ENCODE peak calls at places on chromosomes 16 and 17, in five cellular contexts. C is effector memory CD4-positive, alpha-beta T cell; E is AG10803; S is OCI-LY7; J is PC-9. Q is an unnamed sample.

GRCh38 chr16:22941970-22942501 is 128.1 kb downstream of the HS3ST2 start:
- DNase-seq in C (no peak), E (no peak), S (no peak), J (no peak), Q (no peak)

GRCh38 chr16:89863741-89864391 is 9.5 kb upstream of the TCF25 start:
- DNase-seq in C (peak), E (peak), S (peak), J (no peak), Q (no peak)

GRCh38 chr16:29710227-29711219 is 31.5 kb downstream of the QPRT start:
- DNase-seq in C (no peak), E (peak), S (peak), J (peak), Q (peak)

GRCh38 chr16:75341934-75342811 is 90.7 kb upstream of the BCAR1 start:
- DNase-seq in C (no peak), E (peak), S (no peak), J (peak), Q (peak)

GRCh38 chr17:67999291-67999911 is 3.1 kb upstream of the C17orf58 start:
- DNase-seq in C (no peak), E (peak), S (no peak), J (no peak), Q (no peak)

GRCh38 chr16:87041732-87042131 is 275.5 kb downstream of the C16orf95 start:
- DNase-seq in C (no peak), E (no peak), S (no peak), J (no peak), Q (no peak)

GRCh38 chr16:26765087-26765486 is 301.6 kb upstream of the C16orf82 start:
- DNase-seq in C (no peak), E (no peak), S (peak), J (no peak), Q (no peak)

GRCh38 chr17:67164298-67164697 is 80.7 kb downstream of the HELZ start:
- DNase-seq in C (no peak), E (no peak), S (no peak), J (no peak), Q (no peak)

GRCh38 chr16:77993111-77993571 is 29.2 kb upstream of the CLEC3A start:
- DNase-seq in C (no peak), E (peak), S (no peak), J (no peak), Q (peak)

GRCh38 chr16:29820271-29820701 is at the start of gene MVP:
- DNase-seq in C (no peak), E (peak), S (peak), J (peak), Q (no peak)

GRCh38 chr16:82963653-82964052 is 336.9 kb downstream of the CDH13 start:
- DNase-seq in C (no peak), E (no peak), S (no peak), J (no peak), Q (no peak)

GRCh38 chr17:74235040-74235581 is 21.7 kb downstream of the TTYH2 start:
- DNase-seq in C (no peak), E (no peak), S (no peak), J (no peak), Q (no peak)

GRCh38 chr16:87274808-87275207 is 42.4 kb downstream of the C16orf95 start:
- DNase-seq in C (no peak), E (peak), S (no peak), J (no peak), Q (no peak)

GRCh38 chr17:45384047-45384799 is 48.4 kb downstream of the ARHGAP27 start:
- DNase-seq in C (no peak), E (peak), S (no peak), J (no peak), Q (no peak)

GRCh38 chr16:30949655-30950515 is 1.0 kb downstream of the ORAI3 start:
- DNase-seq in C (no peak), E (peak), S (peak), J (peak), Q (no peak)

GRCh38 chr16:30894540-30895368 is 877 bp upstream of the BCL7C start:
- DNase-seq in C (no peak), E (no peak), S (no peak), J (no peak), Q (no peak)

GRCh38 chr17:5919104-5919503 is 151.1 kb upstream of the WSCD1 start:
- DNase-seq in C (no peak), E (no peak), S (no peak), J (no peak), Q (no peak)

GRCh38 chr17:2232244-2232638 is 71.3 kb downstream of the SMG6 start:
- DNase-seq in C (no peak), E (peak), S (no peak), J (no peak), Q (peak)

GRCh38 chr16:50006954-50007353 is 18.1 kb upstream of the CNEP1R1 start:
- DNase-seq in C (no peak), E (no peak), S (no peak), J (no peak), Q (no peak)

GRCh38 chr16:83542491-83542890 is 265.3 kb upstream of the HSBP1 start:
- DNase-seq in C (no peak), E (peak), S (no peak), J (no peak), Q (no peak)

GRCh38 chr16:10256855-10257641 is 74.8 kb upstream of the GRIN2A start:
- DNase-seq in C (peak), E (peak), S (peak), J (peak), Q (no peak)

GRCh38 chr17:82810644-82811430 is 29.0 kb downstream of the ZNF750 start:
- DNase-seq in C (no peak), E (no peak), S (no peak), J (no peak), Q (no peak)

GRCh38 chr17:1398900-1399299 is 1.1 kb downstream of the YWHAE start:
- DNase-seq in C (no peak), E (peak), S (peak), J (no peak), Q (no peak)

GRCh38 chr17:33240397-33240796 is 52.7 kb downstream of the ASIC2 start:
- DNase-seq in C (no peak), E (no peak), S (no peak), J (no peak), Q (no peak)

GRCh38 chr17:55053855-55054254 is 85.3 kb downstream of the STXBP4 start:
- DNase-seq in C (no peak), E (no peak), S (peak), J (no peak), Q (no peak)

GRCh38 chr16:75478480-75479345 is 14.2 kb upstream of the TMEM170A start:
- DNase-seq in C (no peak), E (no peak), S (no peak), J (no peak), Q (no peak)

GRCh38 chr17:7610641-7611040 is 4.1 kb downstream of the FXR2 start:
- DNase-seq in C (no peak), E (no peak), S (no peak), J (no peak), Q (no peak)

GRCh38 chr16:35391328-35391727 is 1931.9 kb downstream of the TP53TG3F start:
- DNase-seq in C (no peak), E (peak), S (peak), J (peak), Q (peak)

GRCh38 chr17:46841561-46842379 is 9.6 kb upstream of the WNT9B start:
- DNase-seq in C (no peak), E (no peak), S (no peak), J (no peak), Q (no peak)

GRCh38 chr16:73176577-73177013 is 128.7 kb upstream of the ZFHX3 start:
- DNase-seq in C (no peak), E (peak), S (no peak), J (peak), Q (peak)

GRCh38 chr16:23290189-23291062 is 11.7 kb upstream of the SCNN1B start:
- DNase-seq in C (no peak), E (no peak), S (no peak), J (no peak), Q (no peak)

GRCh38 chr17:31533546-31534155 is 142.2 kb downstream of the RAB11FIP4 start:
- DNase-seq in C (no peak), E (peak), S (peak), J (peak), Q (peak)

GRCh38 chr17:77206557-77206956 is 65.8 kb downstream of the SEC14L1 start:
- DNase-seq in C (no peak), E (no peak), S (no peak), J (no peak), Q (no peak)
- H3K4me3 ChIP-seq in C (no peak), E (no peak), S (no peak), J (no peak), Q (no peak)

GRCh38 chr17:47875586-47875985 is 20.4 kb upstream of the SP2 start:
- DNase-seq in C (no peak), E (no peak), S (no peak), J (no peak), Q (no peak)
- H3K4me3 ChIP-seq in C (no peak), E (no peak), S (no peak), J (peak), Q (no peak)

GRCh38 chr17:27356091-27356705 is 62.3 kb downstream of the WSB1 start:
- DNase-seq in C (no peak), E (no peak), S (no peak), J (no peak), Q (no peak)
- H3K4me3 ChIP-seq in C (no peak), E (no peak), S (no peak), J (no peak), Q (no peak)

GRCh38 chr16:85165781-85166180 is 53.5 kb upstream of the CIBAR2 start:
- DNase-seq in C (no peak), E (no peak), S (no peak), J (no peak), Q (no peak)

GRCh38 chr16:85166281-85166680 is 54.0 kb upstream of the CIBAR2 start:
- DNase-seq in C (no peak), E (no peak), S (no peak), J (no peak), Q (no peak)

GRCh38 chr16:85168732-85169256 is 56.5 kb upstream of the CIBAR2 start:
- DNase-seq in C (no peak), E (peak), S (no peak), J (no peak), Q (no peak)

GRCh38 chr16:85167589-85168537 is 55.6 kb upstream of the CIBAR2 start:
- DNase-seq in C (no peak), E (no peak), S (no peak), J (no peak), Q (no peak)

GRCh38 chr16:85166699-85167588 is 54.7 kb upstream of the CIBAR2 start:
- DNase-seq in C (no peak), E (no peak), S (no peak), J (no peak), Q (no peak)
- H3K4me3 ChIP-seq in C (no peak), E (no peak), S (no peak), J (no peak), Q (no peak)

DNA sequence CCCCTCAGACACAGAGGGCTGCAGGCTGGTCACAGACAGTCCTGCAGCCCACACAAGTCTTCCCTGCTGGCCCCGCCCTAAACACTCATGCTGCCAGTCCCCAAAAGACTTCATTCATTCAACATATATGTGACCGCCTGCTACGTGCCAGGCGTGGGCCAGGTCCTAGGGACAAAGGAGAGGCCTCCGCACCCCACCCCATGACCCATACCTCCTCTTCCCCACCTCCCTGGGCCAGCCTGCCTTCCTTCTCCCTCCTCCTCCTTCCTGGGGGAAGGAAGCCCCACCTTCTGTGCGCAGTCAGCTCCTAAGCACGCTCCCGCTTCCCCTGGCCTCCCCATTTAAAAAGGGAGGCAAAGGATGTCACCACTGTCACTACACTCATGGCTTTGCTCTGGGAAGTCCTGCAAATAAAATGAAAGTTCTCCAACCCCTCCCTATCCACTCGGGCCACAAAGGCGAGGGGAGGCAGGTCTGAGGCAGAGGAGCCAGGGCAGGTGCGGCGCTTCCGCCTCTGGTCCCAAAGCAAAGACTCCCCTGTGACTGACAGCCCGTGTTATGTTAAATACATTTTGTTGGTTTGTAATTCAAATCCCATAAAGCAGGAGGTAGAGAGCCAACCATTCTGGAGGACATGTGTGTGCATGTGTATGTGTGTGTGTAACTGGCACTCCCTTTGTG is 9.0 kb downstream of the DNAAF8 start:
- DNase-seq in C (no peak), E (no peak), S (no peak), J (no peak), Q (no peak)
- H3K4me3 ChIP-seq in C (no peak), E (peak), S (no peak), J (no peak), Q (no peak)

GRCh38 chr17:64025732-64026294 is 5.4 kb upstream of the ICAM2 start:
- DNase-seq in C (peak), E (peak), S (peak), J (peak), Q (no peak)
- H3K4me3 ChIP-seq in C (peak), E (peak), S (peak), J (peak), Q (no peak)

DNA sequence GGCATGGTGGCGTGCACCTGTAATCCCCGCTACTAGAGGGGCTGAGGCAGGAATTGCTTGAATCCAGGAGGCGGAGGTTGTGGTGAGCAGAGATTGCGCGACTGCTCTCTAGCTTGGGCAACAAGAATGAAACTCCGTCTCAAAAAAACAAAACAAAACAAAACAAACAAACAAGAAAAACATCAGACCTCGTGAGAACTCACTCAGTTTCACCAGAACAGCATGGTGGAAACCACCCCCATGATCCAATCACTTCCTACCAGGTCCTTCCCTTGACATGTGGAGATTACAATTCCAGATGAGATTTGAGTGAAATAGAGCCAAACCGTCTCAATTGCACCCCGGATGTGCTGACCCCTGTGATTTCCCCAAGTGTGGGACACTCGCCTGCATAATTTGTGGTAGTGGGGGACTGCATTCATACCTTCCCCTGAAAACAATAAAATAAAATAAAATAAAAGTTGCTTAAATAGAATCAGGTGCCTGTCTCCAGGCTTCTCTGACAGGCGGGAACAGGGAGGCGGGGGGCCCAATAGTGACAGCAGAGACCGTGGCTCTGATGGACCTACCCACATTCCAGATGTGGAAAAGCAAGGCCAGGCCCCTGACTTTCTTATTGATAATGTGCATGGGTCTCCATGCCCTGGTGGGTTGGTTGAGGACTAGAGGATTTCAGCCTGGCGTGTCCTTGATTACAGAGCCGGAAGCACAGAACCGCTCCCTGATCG is 13.1 kb downstream of the ZSCAN10 start:
- DNase-seq in C (no peak), E (no peak), S (no peak), J (no peak), Q (no peak)
- H3K4me3 ChIP-seq in C (peak), E (no peak), S (no peak), J (no peak), Q (no peak)

Q was measured in AG09309.